ENCODE peak calls at places on chromosome 20, in nine cellular contexts. P is hepatocyte, K is heart left ventricle, U is GM23338, F is nephron progenitor cell, N is coronary artery, L is D721Med, X is cardiac fibroblast, O is dorsolateral prefrontal cortex. T is an unnamed sample.

GRCh38 chr20:45098096-45098773 is 2.7 kb downstream of the KCNS1 start:
- DNase-seq in L (no peak), O (no peak), N (no peak), F (peak; percentile 68), K (no peak), X (peak; percentile 48), P (peak; percentile 47), U (peak; percentile 91), T (no peak)

GRCh38 chr20:11178946-11179654 is 505.3 kb upstream of the JAG1 start:
- DNase-seq in P (no peak), U (no peak), X (peak; percentile 52), N (no peak), F (no peak), K (no peak), O (no peak), L (no peak), T (no peak)

GRCh38 chr20:41275181-41275793 is 42.2 kb downstream of the ZHX3 start:
- DNase-seq in O (no peak), N (no peak), X (no peak), P (no peak), U (no peak), L (no peak), K (no peak), F (no peak), T (no peak)

GRCh38 chr20:34570859-34571306 is 12.4 kb downstream of the MAP1LC3A start:
- DNase-seq in N (no peak), O (no peak), X (peak; percentile 83), U (no peak), L (no peak), P (no peak), F (no peak), K (no peak), T (no peak)

GRCh38 chr20:59165794-59166709 is 2.4 kb downstream of the ZNF831 start:
- DNase-seq in X (no peak), N (no peak), U (no peak), K (no peak), F (no peak), O (no peak), L (no peak), P (no peak), T (peak; percentile 18)

GRCh38 chr20:53677447-53678314 is 84.0 kb upstream of the ZNF217 start:
- DNase-seq in N (no peak), O (no peak), P (peak; percentile 75), X (peak; percentile 77), L (no peak), F (peak; percentile 22), U (peak; percentile 52), K (peak; percentile 40), T (no peak)

GRCh38 chr20:64244870-64245603 is 10.5 kb upstream of the PCMTD2 start:
- DNase-seq in K (no peak), P (no peak), X (no peak), N (no peak), L (no peak), U (no peak), O (no peak), F (no peak), T (no peak)

GRCh38 chr20:54606384-54606783 is 131.0 kb downstream of the DOK5 start:
- DNase-seq in N (no peak), F (no peak), L (no peak), X (no peak), P (no peak), O (no peak), U (no peak), K (no peak), T (no peak)

GRCh38 chr20:19974621-19975435 is 42.3 kb upstream of the NAA20 start:
- DNase-seq in F (peak; percentile 16), O (peak; percentile 82), L (no peak), P (peak; percentile 85), U (no peak), X (peak; percentile 95), N (peak; percentile 97), K (peak; percentile 90), T (peak; percentile 89)

GRCh38 chr20:22684072-22684762 is 99.8 kb upstream of the FOXA2 start:
- DNase-seq in L (no peak), K (peak; percentile 54), O (peak; percentile 73), U (peak; percentile 90), N (no peak), X (peak; percentile 85), P (peak; percentile 86), F (peak; percentile 75), T (peak; percentile 78)

GRCh38 chr20:35226775-35227681 is 538 bp downstream of the MMP24 start:
- DNase-seq in F (peak; percentile 93), K (peak; percentile 23), P (peak; percentile 78), X (peak; percentile 47), O (peak; percentile 46), N (no peak), U (peak; percentile 82), L (no peak), T (no peak)

GRCh38 chr20:11652128-11652527 is 265.6 kb upstream of the BTBD3 start:
- DNase-seq in P (no peak), X (no peak), U (no peak), L (no peak), K (no peak), N (no peak), F (no peak), O (no peak), T (no peak)

GRCh38 chr20:7967199-7967844 is 27.1 kb upstream of the HAO1 start:
- DNase-seq in O (no peak), K (no peak), F (no peak), X (peak; percentile 74), L (no peak), U (no peak), P (no peak), N (no peak), T (no peak)

GRCh38 chr20:61057313-61058171 is 194.5 kb upstream of the CDH4 start:
- DNase-seq in K (no peak), P (no peak), L (no peak), X (no peak), N (peak; percentile 62), U (no peak), F (no peak), O (no peak), T (no peak)

GRCh38 chr20:830011-830521 is 3.4 kb upstream of the FAM110A start:
- DNase-seq in L (no peak), P (no peak), O (no peak), K (no peak), N (peak; percentile 11), F (no peak), U (no peak), X (peak; percentile 43), T (no peak)

GRCh38 chr20:63309261-63310071 is 16.5 kb downstream of the COL20A1 start:
- DNase-seq in N (no peak), K (no peak), X (peak; percentile 47), U (peak; percentile 76), F (peak; percentile 77), L (peak; percentile 78), O (no peak), P (peak; percentile 74), T (no peak)

GRCh38 chr20:45034436-45034835 is 66.5 kb downstream of the KCNS1 start:
- DNase-seq in F (no peak), O (no peak), X (no peak), N (no peak), P (no peak), U (no peak), L (no peak), K (no peak), T (no peak)

GRCh38 chr20:48006036-48006833 is 221.0 kb upstream of the SULF2 start:
- DNase-seq in P (no peak), O (no peak), U (no peak), L (no peak), N (no peak), K (no peak), X (no peak), F (no peak), T (peak; percentile 30)

GRCh38 chr20:2387180-2387577 is 6.5 kb downstream of the TGM6 start:
- DNase-seq in P (peak; percentile 23), F (peak; percentile 65), U (peak; percentile 74), O (no peak), N (peak; percentile 41), K (no peak), L (no peak), X (no peak), T (no peak)
- TF ChIP-seq CTCF in P (peak; percentile 39), F (peak; percentile 58), U (peak; percentile 81), O (peak; percentile 46), N (no peak), K (no peak), L (peak; percentile 49), X (peak; percentile 44), T (peak; percentile 24)

GRCh38 chr20:18267815-18268214 is 20.5 kb upstream of the ZNF133 start:
- DNase-seq in X (no peak), N (no peak), O (no peak), P (no peak), U (peak; percentile 68), L (no peak), K (no peak), F (peak; percentile 56), T (no peak)

GRCh38 chr20:18271160-18271559 is 17.2 kb upstream of the ZNF133 start:
- DNase-seq in N (no peak), X (no peak), F (no peak), P (no peak), L (no peak), U (no peak), K (no peak), O (no peak), T (no peak)

GRCh38 chr20:18276821-18277220 is 11.5 kb upstream of the ZNF133 start:
- DNase-seq in F (peak; percentile 77), N (no peak), K (peak; percentile 49), X (peak; percentile 79), U (peak; percentile 93), O (peak; percentile 66), L (no peak), P (peak; percentile 88), T (peak; percentile 77)

GRCh38 chr20:18273738-18274137 is 14.6 kb upstream of the ZNF133 start:
- DNase-seq in P (no peak), N (no peak), K (no peak), U (no peak), X (no peak), L (no peak), F (no peak), O (no peak), T (no peak)

GRCh38 chr20:18272451-18272850 is 15.9 kb upstream of the ZNF133 start:
- DNase-seq in F (no peak), L (no peak), O (no peak), X (peak; percentile 20), U (peak; percentile 40), N (no peak), K (peak; percentile 20), P (no peak), T (no peak)
- TF ChIP-seq CTCF in F (no peak), L (no peak), O (no peak), X (peak; percentile 52), U (peak; percentile 36), N (no peak), K (no peak), P (no peak), T (no peak)

DNA sequence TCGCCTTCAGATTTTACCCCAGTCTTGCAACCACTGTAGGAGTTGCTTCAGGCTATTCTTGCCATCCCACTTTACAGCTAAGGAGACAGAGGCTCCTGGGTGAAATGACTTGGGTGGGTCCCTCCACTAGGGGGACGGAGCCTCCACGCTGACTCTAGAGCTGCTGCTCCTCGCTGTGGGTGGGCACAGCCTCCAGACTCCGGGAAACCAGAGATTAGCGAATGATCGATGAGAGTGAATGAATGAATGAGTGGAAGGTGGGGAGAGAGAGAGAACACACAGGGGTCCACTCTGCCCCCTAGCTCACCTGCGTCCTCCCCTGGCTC is 10.4 kb downstream of the ZBP1 start:
- DNase-seq in U (no peak), X (no peak), F (no peak), K (no peak), L (no peak), N (no peak), P (no peak), O (no peak), T (no peak)
- TF ChIP-seq CTCF in U (peak; percentile 42), X (no peak), F (peak; percentile 29), K (no peak), L (no peak), N (no peak), P (no peak), O (no peak), T (no peak)

GRCh38 chr20:13261460-13262301 is 40.6 kb downstream of the ISM1 start:
- DNase-seq in P (peak; percentile 63), O (no peak), N (no peak), U (peak; percentile 88), K (peak; percentile 37), F (peak; percentile 67), X (peak; percentile 58), L (no peak), T (no peak)
- TF ChIP-seq CTCF in P (peak; percentile 51), O (peak; percentile 55), N (peak; percentile 32), U (peak; percentile 97), K (peak; percentile 57), F (peak; percentile 78), X (peak; percentile 66), L (peak; percentile 51), T (peak; percentile 50)